ENCODE peak calls at places on chromosomes 5 and 9, in ten cellular contexts. L is fibroblast of lung; I is Peyer's patch; H is A549; U is CD4-positive, CD25-positive, alpha-beta regulatory T cell; O is SJSA1; B is lower lobe of right lung; N is left ventricle myocardium inferior; V is effector memory CD4-positive, alpha-beta T cell; Y is CD4-positive, alpha-beta memory T cell. A is an unnamed sample. For H3K9me3 and H3K4me1, the result is how much of the 10 kb centered on the place peaks cover.

GRCh38 chr5:61967681-61968080 is 338.3 kb upstream of the KIF2A start:
- DNase-seq in H (no peak), B (no peak), Y (no peak), L (no peak), U (no peak), V (no peak), O (no peak), N (no peak), I (no peak), A (no peak)

GRCh38 chr9:34457266-34458012 is 931 bp downstream of the FAM219A start:
- DNase-seq in V (no peak), Y (peak), H (peak), N (peak), B (peak), I (peak), L (peak), U (peak), O (peak), A (no peak)

GRCh38 chr5:169268019-169268418 is 32.9 kb downstream of the SLIT3 start:
- DNase-seq in Y (no peak), I (no peak), N (no peak), L (no peak), U (no peak), B (no peak), O (no peak), H (no peak), V (no peak), A (no peak)

GRCh38 chr9:123925820-123926219 is 4.1 kb downstream of the DENND1A start:
- DNase-seq in L (peak), Y (no peak), V (no peak), U (no peak), H (no peak), O (no peak), N (no peak), I (no peak), B (no peak), A (no peak)

GRCh38 chr9:8531831-8532230 is 732.3 kb upstream of the DMAC1 start:
- DNase-seq in L (no peak), Y (no peak), H (no peak), O (no peak), N (no peak), B (no peak), V (no peak), I (no peak), U (no peak), A (no peak)

GRCh38 chr9:6625363-6625762 is 20.2 kb downstream of the GLDC start:
- DNase-seq in U (no peak), O (no peak), L (no peak), N (no peak), I (no peak), H (no peak), Y (no peak), B (no peak), V (no peak), A (no peak)

GRCh38 chr9:131423171-131423581 is 29.3 kb downstream of the PRRC2B start:
- DNase-seq in V (no peak), B (peak), H (peak), N (peak), L (peak), O (peak), I (peak), Y (no peak), U (no peak), A (peak)

GRCh38 chr5:1423901-1424603 is 21.2 kb downstream of the SLC6A3 start:
- DNase-seq in V (no peak), L (no peak), N (no peak), Y (no peak), H (no peak), U (no peak), B (peak), I (peak), O (no peak), A (no peak)

GRCh38 chr9:110588296-110588695 is 8.8 kb upstream of the SVEP1 start:
- DNase-seq in V (no peak), O (no peak), H (no peak), I (no peak), B (no peak), L (no peak), U (no peak), Y (no peak), N (no peak), A (no peak)

GRCh38 chr5:98940586-98940985 is 11.8 kb upstream of the CHD1 start:
- DNase-seq in O (no peak), U (no peak), B (no peak), Y (no peak), L (peak), N (no peak), V (no peak), H (no peak), I (no peak), A (no peak)

GRCh38 chr9:71796368-71796767 is 28.1 kb upstream of the CEMIP2 start:
- DNase-seq in I (no peak), L (no peak), Y (peak), U (peak), H (no peak), O (no peak), B (no peak), N (no peak), V (no peak), A (no peak)

GRCh38 chr9:138075961-138076649 is 198.5 kb downstream of the CACNA1B start:
- DNase-seq in O (peak), Y (no peak), B (no peak), V (no peak), U (no peak), N (no peak), H (no peak), I (peak), L (no peak), A (no peak)

GRCh38 chr9:28648723-28649122 is 1075.4 kb upstream of the C9orf72 start:
- DNase-seq in O (no peak), V (no peak), U (no peak), I (no peak), N (no peak), L (no peak), B (no peak), H (no peak), Y (no peak), A (peak)

GRCh38 chr9:136614372-136614922 is 48.3 kb upstream of the EGFL7 start:
- DNase-seq in Y (no peak), H (no peak), U (no peak), I (no peak), B (no peak), L (peak), V (no peak), O (peak), N (peak), A (no peak)

GRCh38 chr9:25677301-25678146 is 720 bp downstream of the TUSC1 start:
- DNase-seq in V (no peak), B (peak), N (peak), O (no peak), Y (no peak), L (peak), U (peak), H (peak), I (peak), A (peak)

GRCh38 chr5:40291338-40291737 is 388.4 kb upstream of the PTGER4 start:
- DNase-seq in Y (no peak), V (no peak), B (no peak), I (no peak), O (no peak), N (no peak), U (no peak), L (peak), H (no peak), A (no peak)

GRCh38 chr5:157108961-157109360 is at the start of gene HAVCR2:
- DNase-seq in L (no peak), H (no peak), O (no peak), U (peak), B (peak), V (no peak), N (no peak), Y (peak), I (no peak), A (no peak)

GRCh38 chr5:136018814-136019777 is 9.7 kb upstream of the TGFBI start:
- DNase-seq in Y (no peak), B (no peak), U (no peak), V (no peak), L (peak), N (no peak), O (peak), I (no peak), H (no peak), A (no peak)

GRCh38 chr5:1883120-1883924 is 597 bp upstream of the IRX4 start:
- DNase-seq in V (no peak), H (peak), O (no peak), N (peak), U (no peak), Y (no peak), B (peak), L (no peak), I (no peak), A (no peak)

GRCh38 chr5:11455505-11455904 is 448.7 kb downstream of the CTNND2 start:
- DNase-seq in O (no peak), B (no peak), Y (no peak), L (no peak), N (no peak), I (no peak), V (no peak), U (no peak), H (no peak), A (no peak)

GRCh38 chr9:113992276-113992951 is 85.7 kb downstream of the AMBP start:
- DNase-seq in U (no peak), B (no peak), L (no peak), H (no peak), V (no peak), Y (no peak), I (peak), N (peak), O (no peak), A (no peak)

GRCh38 chr5:83474170-83474796 is 2.7 kb downstream of the VCAN start:
- DNase-seq in H (peak), I (peak), V (no peak), L (peak), O (peak), U (peak), Y (no peak), B (peak), N (peak), A (peak)

GRCh38 chr9:92749071-92749933 is 15.3 kb downstream of the BICD2 start:
- DNase-seq in V (no peak), U (no peak), B (no peak), N (no peak), L (no peak), O (no peak), I (no peak), Y (no peak), H (no peak), A (peak)

GRCh38 chr9:26271495-26272122 is 593.4 kb upstream of the TUSC1 start:
- DNase-seq in H (no peak), B (no peak), O (no peak), N (no peak), Y (no peak), U (no peak), L (no peak), V (no peak), I (no peak), A (no peak)

GRCh38 chr5:38165435-38165834 is 92.9 kb upstream of the EGFLAM start:
- DNase-seq in B (no peak), L (no peak), H (no peak), N (no peak), V (no peak), O (no peak), Y (no peak), U (no peak), I (no peak), A (no peak)

GRCh38 chr5:32277782-32278181 is 35.0 kb downstream of the MTMR12 start:
- DNase-seq in U (no peak), L (peak), O (no peak), I (no peak), Y (no peak), B (no peak), H (no peak), N (no peak), V (no peak), A (no peak)

GRCh38 chr5:32278403-32278802 is 34.3 kb downstream of the MTMR12 start:
- DNase-seq in V (no peak), L (peak), B (no peak), I (no peak), U (no peak), O (peak), H (no peak), N (no peak), Y (no peak), A (no peak)

GRCh38 chr5:32275421-32275765 is 37.3 kb downstream of the MTMR12 start:
- DNase-seq in H (no peak), I (no peak), L (no peak), V (no peak), O (no peak), Y (no peak), U (no peak), B (no peak), N (no peak), A (no peak)

GRCh38 chr5:32274548-32275420 is 38.0 kb downstream of the MTMR12 start:
- DNase-seq in B (no peak), V (no peak), Y (no peak), U (no peak), H (no peak), O (no peak), N (no peak), I (no peak), L (no peak), A (no peak)

DNA sequence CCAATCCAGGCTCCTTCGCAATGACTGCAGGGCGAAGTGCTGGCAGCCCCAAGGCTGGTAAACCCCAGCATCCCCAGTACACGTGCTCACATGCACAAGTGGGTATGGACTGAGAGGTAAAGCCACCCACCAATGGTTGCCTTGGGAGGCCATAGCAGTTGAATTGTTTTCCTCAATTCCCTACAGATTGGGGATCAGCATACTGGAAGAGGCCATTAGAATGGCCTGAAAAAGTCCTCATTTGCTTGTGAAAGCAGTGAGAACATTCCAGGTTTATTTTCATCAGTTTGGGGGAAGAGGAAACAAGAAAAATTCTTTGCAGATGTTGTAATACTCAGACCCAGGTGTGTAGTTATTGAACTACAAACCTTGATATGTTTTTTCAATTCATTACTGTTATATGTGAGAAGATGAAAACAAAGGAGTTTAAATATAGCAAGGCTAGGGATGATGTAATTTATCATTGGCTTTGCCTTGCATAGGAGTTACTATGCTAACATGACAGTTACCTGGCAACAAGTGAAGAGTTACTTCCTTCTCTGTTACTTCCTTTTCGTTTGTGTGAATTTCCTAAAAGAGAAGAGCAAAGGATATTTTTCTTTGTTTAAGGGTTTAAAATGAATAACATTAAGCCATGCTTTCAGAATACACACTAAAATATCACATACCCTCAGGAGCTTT is 36.4 kb downstream of the MTMR12 start:
- DNase-seq in H (no peak), Y (peak), B (no peak), L (peak), V (no peak), U (peak), O (no peak), I (no peak), N (no peak), A (no peak)
- H3K9me3 ChIP-seq in H (under half), Y (under half), B (under half), L (under half), V (under half), U (under half), O (under half), I (under half), N (under half), A (under half)

GRCh38 chr9:11469745-11470144 is 856.9 kb upstream of the PTPRD start:
- DNase-seq in H (no peak), B (no peak), U (no peak), V (no peak), O (no peak), L (no peak), Y (no peak), N (no peak), I (no peak), A (no peak)

DNA sequence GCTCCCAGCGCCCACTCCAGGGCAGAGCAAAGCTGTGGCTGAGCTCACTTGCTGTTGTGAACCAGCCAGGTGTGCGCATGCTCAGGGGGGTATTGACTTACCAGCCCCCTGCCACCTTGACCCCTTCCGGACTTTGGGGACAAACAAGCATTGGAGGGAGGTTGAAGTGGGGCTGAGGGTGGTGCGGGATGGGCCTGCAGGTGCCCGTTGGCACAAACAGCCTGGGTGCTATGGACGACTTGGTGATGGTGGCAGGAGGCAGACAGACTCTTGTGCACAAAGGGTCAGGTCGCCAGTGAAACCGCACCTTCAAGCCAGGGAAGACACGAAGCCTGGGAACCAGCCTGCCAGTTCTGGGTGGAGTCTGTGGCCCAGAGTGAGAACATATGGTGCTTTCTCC is 858.5 kb upstream of the PTPRD start:
- DNase-seq in H (no peak), B (no peak), Y (no peak), L (no peak), V (no peak), N (no peak), I (peak), U (no peak), O (no peak), A (no peak)
- H3K4me1 ChIP-seq in H (under half), B (under half), Y (under half), L (under half), V (under half), N (under half), I (under half), U (under half), O (under half), A (under half)

DNA sequence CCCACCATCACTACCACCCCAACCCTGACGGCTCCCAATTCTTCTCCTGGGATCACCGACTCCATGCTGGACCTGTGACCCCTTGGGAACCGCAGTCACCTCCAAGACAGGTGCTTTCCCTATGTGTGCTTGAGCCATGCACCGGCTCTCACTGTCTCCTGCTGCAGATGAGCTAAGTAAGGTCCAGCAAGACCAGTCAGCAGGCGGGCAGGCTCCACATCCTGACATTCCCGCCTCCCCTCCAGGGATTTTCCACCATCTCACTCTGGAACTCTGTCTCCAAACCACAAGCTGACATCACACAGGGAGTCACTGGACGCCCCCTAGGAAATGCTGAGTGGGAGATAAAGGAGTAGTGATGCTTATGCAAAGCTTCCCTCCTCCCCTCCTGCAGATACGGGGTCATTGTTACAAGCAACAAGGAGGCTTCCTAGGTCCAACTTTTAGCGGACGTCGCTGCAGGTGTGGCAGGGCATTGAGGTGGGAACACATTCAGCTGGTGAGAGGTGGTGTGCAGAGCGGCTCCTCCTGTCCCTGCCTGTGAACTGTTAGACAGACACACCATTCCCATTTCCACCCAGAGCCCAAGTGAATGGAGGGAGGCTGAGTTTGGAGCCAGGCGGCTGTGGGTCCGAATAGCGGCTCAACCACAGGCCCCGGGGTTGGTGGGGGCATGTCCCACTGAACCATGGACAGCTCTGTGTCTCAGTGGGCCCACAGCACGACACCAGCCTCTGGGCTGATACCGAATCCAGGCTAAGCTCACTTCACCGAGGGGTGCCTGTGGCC is 129.2 kb upstream of the PHYKPL start:
- DNase-seq in V (no peak), U (no peak), H (no peak), I (no peak), L (peak), B (no peak), O (no peak), N (no peak), Y (no peak), A (no peak)
- H3K9me3 ChIP-seq in V (under half), U (under half), H (under half), I (under half), L (under half), B (under half), O (half or more), N (under half), Y (under half), A (under half)

GRCh38 chr9:133583111-133583510 is 26.1 kb downstream of the FAM163B start:
- DNase-seq in O (no peak), Y (no peak), I (no peak), H (no peak), L (no peak), U (no peak), N (no peak), B (no peak), V (no peak), A (no peak)
- H3K4me1 ChIP-seq in O (under half), Y (under half), I (under half), H (under half), L (under half), U (under half), N (half or more), B (under half), V (under half), A (under half)

GRCh38 chr5:17916451-17916850 is 282.2 kb downstream of the TAF11L14 start:
- DNase-seq in V (no peak), L (no peak), U (no peak), Y (no peak), H (no peak), N (no peak), I (no peak), B (no peak), O (no peak), A (no peak)

GRCh38 chr5:17912794-17913193 is 278.5 kb downstream of the TAF11L14 start:
- DNase-seq in V (no peak), U (no peak), Y (no peak), B (no peak), O (no peak), L (no peak), I (no peak), N (no peak), H (no peak), A (no peak)

DNA sequence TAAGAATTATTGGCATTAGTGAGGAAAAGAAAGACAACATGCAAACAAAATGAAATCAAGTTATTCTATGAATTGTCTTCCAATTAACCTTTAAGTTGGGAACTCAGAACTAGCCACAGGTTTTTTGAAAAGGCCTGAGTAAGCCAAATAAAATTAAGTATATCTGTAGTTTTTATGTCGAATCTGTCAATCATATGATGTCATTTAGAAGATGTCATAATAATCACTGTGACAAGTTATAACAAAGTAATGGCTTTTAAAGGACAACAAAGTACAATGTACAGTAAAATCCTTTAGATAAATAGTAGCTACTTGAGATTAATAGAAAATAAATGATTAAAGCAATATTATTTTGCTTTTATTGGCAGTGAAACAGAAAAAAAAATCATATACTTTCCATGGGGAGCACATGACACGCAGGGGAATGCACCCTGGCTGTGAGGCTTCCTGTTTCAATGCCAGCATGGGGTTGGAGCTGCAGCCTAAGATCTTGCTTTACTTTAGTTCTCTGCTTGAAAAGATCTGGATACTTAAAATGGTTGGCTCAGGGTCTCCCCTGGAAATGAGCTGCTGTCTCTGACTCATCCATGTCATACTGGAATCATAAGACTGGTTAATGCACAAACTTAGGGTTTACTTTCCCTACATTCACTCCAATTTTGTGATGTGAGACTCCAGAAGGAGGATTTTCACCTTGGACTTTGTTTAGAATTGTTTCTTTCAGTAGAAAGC is 284.3 kb downstream of the TAF11L14 start:
- DNase-seq in O (no peak), L (peak), U (no peak), V (no peak), B (no peak), H (no peak), N (no peak), I (no peak), Y (no peak), A (no peak)
- H3K9me3 ChIP-seq in O (under half), L (under half), U (under half), V (under half), B (under half), H (under half), N (under half), I (under half), Y (under half), A (under half)

GRCh38 chr5:142994242-142994641 is 224.1 kb downstream of the ARHGAP26 start:
- DNase-seq in I (no peak), O (no peak), B (no peak), V (no peak), L (no peak), H (no peak), U (no peak), Y (no peak), N (no peak), A (no peak)
- H3K4me1 ChIP-seq in I (under half), O (under half), B (under half), V (under half), L (under half), H (under half), U (under half), Y (under half), N (under half), A (under half)